ENCODE peak calls at places on chromosomes 6 and 20, in nine cellular contexts. A is MM.1S, U is IMR-90, D is astrocyte, S is H9, K is fibroblast of lung, M is mammary epithelial cell, B is hepatocyte, N is H1. F is an unnamed sample.

GRCh38 chr6:54909184-54909583 is 62.6 kb downstream of the FAM83B start:
- DNase-seq in N (no peak), A (no peak), U (no peak), K (no peak), M (no peak), B (no peak), D (no peak), S (no peak), F (no peak)

GRCh38 chr20:46348972-46349741 is 40.9 kb upstream of the CDH22 start:
- DNase-seq in U (peak; percentile 31), D (no peak), B (peak; percentile 77), N (no peak), M (no peak), K (no peak), S (peak; percentile 80), A (no peak), F (peak; percentile 58)

GRCh38 chr6:41430875-41431274 is 95.5 kb downstream of the NCR2 start:
- DNase-seq in A (no peak), K (peak; percentile 78), M (peak; percentile 72), D (peak; percentile 67), U (peak; percentile 70), B (no peak), S (no peak), N (no peak), F (no peak)

GRCh38 chr6:56685994-56686393 is 43.3 kb upstream of the DST start:
- DNase-seq in A (no peak), B (no peak), N (no peak), S (no peak), M (no peak), D (no peak), K (no peak), U (no peak), F (no peak)

GRCh38 chr6:53216301-53216700 is 67.7 kb upstream of the GCM1 start:
- DNase-seq in M (no peak), N (no peak), D (no peak), S (no peak), K (no peak), U (no peak), A (no peak), B (no peak), F (peak; percentile 42)

GRCh38 chr20:1816384-1817381 is 78.5 kb upstream of the SIRPA start:
- DNase-seq in B (no peak), M (peak; percentile 92), U (peak; percentile 63), N (no peak), A (no peak), D (peak; percentile 71), S (peak; percentile 21), K (peak; percentile 77), F (peak; percentile 75)

GRCh38 chr6:145204258-145204766 is 531.0 kb downstream of the EPM2A start:
- DNase-seq in M (no peak), D (no peak), A (no peak), U (no peak), S (no peak), B (no peak), N (no peak), K (no peak), F (no peak)

GRCh38 chr6:12987783-12988182 is 271.2 kb downstream of the PHACTR1 start:
- DNase-seq in M (no peak), D (no peak), K (no peak), N (no peak), A (no peak), U (no peak), B (no peak), S (no peak), F (no peak)

DNA sequence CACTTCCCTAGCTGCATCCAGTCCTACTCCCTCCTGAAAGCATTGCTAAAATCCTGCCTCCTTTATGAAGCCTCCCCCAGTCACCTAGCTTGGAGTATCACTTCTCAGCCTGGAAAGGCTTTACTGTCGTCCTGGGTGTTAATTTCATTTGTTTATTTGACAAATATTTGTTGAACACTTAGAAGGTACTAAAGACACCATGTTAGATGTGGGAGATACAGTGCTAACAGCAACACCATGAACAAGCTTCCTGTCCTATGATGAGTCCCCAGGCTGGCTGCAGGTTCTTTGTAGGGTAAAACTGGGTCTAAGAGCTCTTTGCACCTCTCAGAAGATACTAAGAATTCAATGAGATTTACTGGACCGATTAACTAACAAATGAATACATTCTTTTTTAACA is 109.2 kb upstream of the TMEM170B start:
- DNase-seq in K (no peak), N (no peak), A (no peak), M (no peak), D (no peak), S (no peak), U (no peak), B (no peak), F (no peak)
- H3K4me2 ChIP-seq in K (no peak overlapping the region), N (no peak overlapping the region), A (no peak overlapping the region), M (no peak overlapping the region), D (peak overlapping the region; percentile 66), S (no peak overlapping the region), U (peak overlapping the region; percentile 31), B (peak overlapping the region; percentile 7), F (no peak overlapping the region)

GRCh38 chr6:24283043-24283985 is 74.5 kb downstream of the DCDC2 start:
- DNase-seq in U (peak; percentile 61), K (peak; percentile 81), S (peak; percentile 76), A (peak; percentile 66), D (peak; percentile 75), B (peak; percentile 87), N (peak; percentile 34), M (peak; percentile 63), F (peak; percentile 42)

GRCh38 chr6:24287239-24287638 is 70.6 kb downstream of the DCDC2 start:
- DNase-seq in S (no peak), D (no peak), M (no peak), N (no peak), U (no peak), A (no peak), K (no peak), B (no peak), F (no peak)

GRCh38 chr6:24284006-24284405 is 73.9 kb downstream of the DCDC2 start:
- DNase-seq in K (no peak), S (no peak), U (no peak), N (no peak), B (no peak), M (no peak), D (no peak), A (no peak), F (no peak)
- H3K27ac ChIP-seq in K (no peak overlapping the region), S (no peak overlapping the region), U (no peak overlapping the region), N (no peak overlapping the region), B (no peak overlapping the region), M (no peak overlapping the region), D (no peak overlapping the region), A (no peak overlapping the region), F (no peak overlapping the region)

DNA sequence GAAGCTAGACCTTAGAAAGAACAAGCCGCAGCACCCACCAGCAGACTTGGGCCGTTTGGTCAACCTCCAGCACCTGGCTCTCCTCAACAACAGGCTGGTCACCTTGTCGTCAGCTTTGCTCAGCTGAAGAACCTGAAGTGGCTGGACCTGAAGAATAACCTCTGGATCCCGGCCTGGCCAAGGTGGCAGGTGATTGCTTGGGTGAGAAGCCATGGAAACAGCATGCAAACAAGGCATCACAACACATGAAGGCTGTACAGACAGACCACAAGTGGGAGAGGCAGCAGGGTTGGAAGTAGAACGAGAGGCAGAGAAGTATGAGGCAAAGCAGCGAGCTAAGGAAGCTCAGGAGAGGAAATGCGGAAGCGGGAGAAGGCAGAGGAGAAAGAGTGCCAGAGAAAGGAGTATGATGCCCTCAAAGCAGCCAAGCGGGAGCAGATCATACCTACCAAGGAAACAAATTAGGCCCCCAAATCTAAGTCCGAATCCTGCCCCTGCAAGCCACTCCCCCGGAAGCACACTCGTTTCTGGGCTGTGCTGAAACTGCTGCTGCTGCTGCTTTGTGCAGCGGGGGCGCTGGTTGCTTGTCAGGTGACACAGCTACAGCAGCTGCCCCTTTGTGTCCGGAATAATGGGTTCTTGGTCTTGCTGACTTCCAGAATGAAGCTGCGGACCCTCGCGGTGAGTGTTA is 121.6 kb upstream of the LGSN start:
- DNase-seq in M (no peak), B (no peak), A (no peak), U (no peak), S (peak; percentile 62), D (no peak), K (no peak), N (no peak), F (no peak)
- H3K4me2 ChIP-seq in M (no peak overlapping the region), B (no peak overlapping the region), A (no peak overlapping the region), U (no peak overlapping the region), S (no peak overlapping the region), D (no peak overlapping the region), K (no peak overlapping the region), N (no peak overlapping the region), F (no peak overlapping the region)

DNA sequence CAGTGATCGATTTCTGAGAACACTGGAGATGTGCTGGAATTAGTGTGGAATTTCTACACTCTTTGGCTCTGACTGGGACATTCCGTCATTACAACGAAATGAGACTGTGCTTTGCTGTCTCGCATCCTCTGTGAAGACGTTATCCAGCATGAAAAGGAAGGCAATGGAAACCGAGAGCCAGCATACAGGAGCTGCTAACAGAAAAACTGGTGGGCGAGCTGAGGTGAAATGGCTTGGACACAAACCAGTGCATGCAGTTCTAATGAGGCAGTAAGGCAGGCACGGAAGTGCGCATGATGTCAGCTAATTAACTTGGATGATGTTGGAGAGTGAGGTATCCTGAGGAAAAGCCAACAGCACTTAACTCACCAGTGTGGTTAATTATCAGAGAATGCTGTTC is 202.8 kb upstream of the AGPAT4 start:
- DNase-seq in N (no peak), S (no peak), U (no peak), K (peak; percentile 96), M (peak; percentile 6), D (peak; percentile 97), A (no peak), B (no peak), F (no peak)
- H3K27ac ChIP-seq in N (no peak overlapping the region), S (no peak overlapping the region), U (no peak overlapping the region), K (no peak overlapping the region), M (no peak overlapping the region), D (peak overlapping the region; percentile 78), A (no peak overlapping the region), B (no peak overlapping the region), F (no peak overlapping the region)